ENCODE peak calls at places on chromosomes 3 and 15, in six cellular contexts. E is HCT116, Z is A549, K is neural progenitor cell, N is adrenal gland, W is cardiac muscle cell. D is an unnamed sample.

GRCh38 chr15:56931674-56932507 is 13.4 kb downstream of the TCF12 start:
- DNase-seq in E (no peak), Z (no peak), K (no peak), N (no peak), W (peak), D (no peak)

GRCh38 chr3:4504340-4505261 is 11.5 kb downstream of the ITPR1 start:
- DNase-seq in E (no peak), Z (no peak), K (no peak), N (peak), W (peak), D (no peak)

GRCh38 chr15:31393441-31394091 is 66.9 kb downstream of the KLF13 start:
- DNase-seq in E (no peak), Z (no peak), K (no peak), N (no peak), W (no peak), D (peak)

GRCh38 chr15:89575656-89576416 is 567 bp downstream of the TICRR start:
- DNase-seq in E (no peak), Z (no peak), K (peak), N (no peak), W (peak), D (peak)

GRCh38 chr3:150407818-150408231 is 273 bp upstream of the TSC22D2 start:
- DNase-seq in E (peak), Z (peak), K (no peak), N (peak), W (peak), D (peak)

GRCh38 chr3:128449111-128449638 is 17.5 kb downstream of the DNAJB8 start:
- DNase-seq in E (no peak), Z (no peak), K (no peak), N (no peak), W (no peak), D (no peak)

GRCh38 chr3:116661196-116661595 is 48.4 kb upstream of the TUSC7 start:
- DNase-seq in E (no peak), Z (no peak), K (no peak), N (no peak), W (no peak), D (no peak)

GRCh38 chr15:90190606-90191343 is 10.4 kb upstream of the SEMA4B start:
- DNase-seq in E (no peak), Z (no peak), K (no peak), N (no peak), W (no peak), D (no peak)

GRCh38 chr3:168241156-168241555 is 145.4 kb upstream of the GOLIM4 start:
- DNase-seq in E (no peak), Z (no peak), K (no peak), N (no peak), W (no peak), D (no peak)

GRCh38 chr15:42490743-42491539 is at the start of gene ZNF106:
- DNase-seq in E (peak), Z (peak), K (peak), N (peak), W (peak), D (peak)

GRCh38 chr15:98213346-98213979 is 253.0 kb downstream of the ARRDC4 start:
- DNase-seq in E (no peak), Z (no peak), K (no peak), N (no peak), W (no peak), D (no peak)

GRCh38 chr3:61239871-61240270 is 11.4 kb downstream of the FHIT start:
- DNase-seq in E (no peak), Z (no peak), K (no peak), N (peak), W (peak), D (peak)

GRCh38 chr3:11603628-11604027 is 40.1 kb downstream of the VGLL4 start:
- DNase-seq in E (no peak), Z (no peak), K (no peak), N (no peak), W (peak), D (no peak)

GRCh38 chr3:56368860-56369259 is 99.4 kb downstream of the ERC2 start:
- DNase-seq in E (no peak), Z (no peak), K (no peak), N (no peak), W (no peak), D (no peak)

GRCh38 chr3:172104471-172105072 is 65.2 kb downstream of the FNDC3B start:
- DNase-seq in E (no peak), Z (no peak), K (peak), N (peak), W (peak), D (no peak)

GRCh38 chr3:172107403-172107802 is 68.0 kb downstream of the FNDC3B start:
- DNase-seq in E (no peak), Z (no peak), K (no peak), N (no peak), W (no peak), D (no peak)

GRCh38 chr3:172103724-172104123 is 64.3 kb downstream of the FNDC3B start:
- DNase-seq in E (no peak), Z (no peak), K (no peak), N (no peak), W (peak), D (no peak)

GRCh38 chr3:172106989-172107388 is 67.6 kb downstream of the FNDC3B start:
- DNase-seq in E (no peak), Z (no peak), K (no peak), N (no peak), W (peak), D (no peak)

GRCh38 chr3:172106037-172106559 is 66.7 kb downstream of the FNDC3B start:
- DNase-seq in E (no peak), Z (no peak), K (no peak), N (no peak), W (no peak), D (no peak)
- H3K4me3 ChIP-seq in E (no peak), Z (no peak), K (no peak), N (no peak), W (no peak), D (no peak)

GRCh38 chr3:186220886-186221285 is 112.0 kb upstream of the ETV5 start:
- DNase-seq in E (no peak), Z (no peak), K (peak), N (peak), W (no peak), D (no peak)
- TF ChIP-seq CTCF in E (no peak), Z (no peak), K (peak), N (peak), W (no peak), D (no peak)

DNA sequence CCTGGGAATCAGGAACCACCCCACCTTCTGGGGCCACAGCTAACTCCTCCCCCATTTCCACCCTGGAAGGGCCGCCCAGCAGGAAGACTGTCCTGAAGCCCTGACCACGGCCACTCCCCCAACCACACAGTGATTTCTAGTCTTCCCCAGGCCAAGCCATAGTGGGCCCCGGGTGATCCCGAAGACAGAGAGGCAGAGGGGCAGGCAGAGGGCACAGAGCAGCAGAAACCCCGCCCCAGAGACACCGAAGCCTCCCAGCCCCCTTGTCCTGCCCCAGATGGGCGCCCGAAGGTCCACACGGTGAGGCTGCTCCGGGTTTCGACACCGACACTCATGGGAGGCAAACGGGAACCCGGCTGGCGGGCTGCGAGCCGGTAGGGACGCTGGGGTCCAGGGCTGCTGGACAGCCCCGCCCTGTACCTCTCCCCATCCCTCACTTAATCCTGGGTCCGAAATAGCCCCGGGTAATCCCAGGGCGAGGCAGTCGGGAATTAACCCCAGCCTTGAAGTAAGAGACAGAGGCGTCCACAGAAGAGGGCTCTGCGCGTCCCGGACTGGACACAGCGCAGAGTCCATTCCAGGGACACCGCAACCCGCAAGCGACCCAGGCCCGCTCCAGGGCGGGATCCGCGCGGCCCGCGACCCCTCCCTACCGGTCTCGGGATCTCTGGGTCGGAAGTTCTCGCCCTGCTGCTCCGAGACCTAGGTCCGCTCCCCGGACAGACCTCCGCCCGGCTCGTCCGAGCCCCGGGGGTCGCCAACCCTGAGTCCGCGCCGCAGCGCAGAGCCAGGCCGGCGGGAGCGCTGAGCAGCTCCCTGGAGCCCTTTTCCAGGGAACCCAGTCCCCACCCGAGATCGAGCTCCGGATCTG is 138.2 kb downstream of the NUP210 start:
- DNase-seq in E (no peak), Z (peak), K (peak), N (peak), W (peak), D (peak)
- H3K4me3 ChIP-seq in E (no peak), Z (peak), K (peak), N (peak), W (peak), D (peak)

GRCh38 chr15:65666257-65666656 is 44.5 kb downstream of the SLC24A1 start:
- DNase-seq in E (no peak), Z (no peak), K (no peak), N (no peak), W (peak), D (no peak)
- TF ChIP-seq CTCF in E (no peak), Z (no peak), K (no peak), N (no peak), W (no peak), D (no peak)

GRCh38 chr3:153422314-153422713 is 260.3 kb downstream of the RAP2B start:
- DNase-seq in E (no peak), Z (no peak), K (no peak), N (no peak), W (no peak), D (no peak)

GRCh38 chr3:153426344-153426743 is 264.3 kb downstream of the RAP2B start:
- DNase-seq in E (no peak), Z (no peak), K (no peak), N (no peak), W (no peak), D (no peak)

GRCh38 chr3:153429821-153430220 is 267.8 kb downstream of the RAP2B start:
- DNase-seq in E (no peak), Z (no peak), K (no peak), N (no peak), W (peak), D (no peak)

GRCh38 chr3:153426803-153427202 is 264.8 kb downstream of the RAP2B start:
- DNase-seq in E (no peak), Z (no peak), K (no peak), N (no peak), W (no peak), D (no peak)
- H3K4me3 ChIP-seq in E (no peak), Z (no peak), K (no peak), N (no peak), W (no peak), D (no peak)

GRCh38 chr3:89289791-89290190 is 182.4 kb downstream of the EPHA3 start:
- DNase-seq in E (no peak), Z (no peak), K (no peak), N (no peak), W (no peak), D (no peak)
- TF ChIP-seq CTCF in E (no peak), Z (no peak), K (no peak), N (no peak), W (no peak), D (no peak)

DNA sequence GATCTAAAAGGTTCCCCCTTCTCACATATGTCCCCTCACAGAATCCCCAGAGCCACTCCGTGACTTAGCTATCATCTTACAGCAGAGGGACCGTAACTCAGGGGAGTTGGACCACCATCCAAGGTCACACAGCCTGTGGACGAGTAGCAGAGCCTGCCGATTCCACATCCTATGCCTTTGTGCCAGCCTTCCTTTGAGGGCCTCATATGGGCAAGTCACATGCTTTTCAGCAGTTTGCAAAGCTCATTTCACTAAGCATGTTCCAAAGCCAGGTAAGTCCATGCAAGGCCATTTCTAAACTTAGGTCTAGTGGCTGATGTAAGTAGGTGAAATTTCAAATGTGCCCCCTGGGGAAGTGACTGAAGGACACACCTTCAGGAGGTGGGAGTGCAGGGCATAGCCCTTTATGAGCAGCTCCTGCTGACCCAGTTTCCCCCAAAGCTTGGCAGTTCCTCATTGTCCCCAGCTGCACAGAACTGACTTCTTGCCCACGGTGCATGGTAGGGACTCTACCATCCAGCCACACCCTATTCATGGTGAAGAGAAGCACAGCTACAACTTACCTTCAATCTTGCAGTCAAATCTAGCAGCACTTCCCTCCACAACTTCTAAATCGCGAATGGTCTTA is 33.3 kb upstream of the HACD2 start:
- DNase-seq in E (no peak), Z (no peak), K (no peak), N (no peak), W (no peak), D (no peak)
- H3K4me3 ChIP-seq in E (no peak), Z (no peak), K (no peak), N (no peak), W (no peak), D (no peak)

GRCh38 chr15:60390931-60391501 is 6.8 kb downstream of the ANXA2 start:
- DNase-seq in E (peak), Z (no peak), K (peak), N (peak), W (peak), D (no peak)
- TF ChIP-seq CTCF in E (no peak), Z (peak), K (no peak), N (no peak), W (no peak), D (no peak)

GRCh38 chr3:189771842-189772494 is 140.8 kb downstream of the TP63 start:
- DNase-seq in E (no peak), Z (no peak), K (no peak), N (no peak), W (no peak), D (no peak)
- H3K4me3 ChIP-seq in E (no peak), Z (no peak), K (no peak), N (no peak), W (no peak), D (no peak)

GRCh38 chr15:38002883-38003477 is 68.5 kb downstream of the TMCO5A start:
- DNase-seq in E (peak), Z (no peak), K (peak), N (peak), W (peak), D (peak)
- TF ChIP-seq CTCF in E (peak), Z (peak), K (peak), N (peak), W (peak), D (peak)